ENCODE peak calls at places on chromosomes 3 and 15, in five cellular contexts. One of them, this sample, is unnamed. For H3K36me3, the result is how much of the 10 kb centered on the place peaks cover.

GRCh38 chr3:63918321-63918720 is 6.1 kb upstream of the SCAANT1 start:
- DNase-seq in testis: no peak
- DNase-seq in spleen: no peak
- DNase-seq in heart right ventricle: no peak
- DNase-seq in IMR-90: peak
- DNase-seq in this sample: no peak

GRCh38 chr15:71476823-71477222 is 333.5 kb upstream of the NR2E3 start:
- DNase-seq in testis: no peak
- DNase-seq in spleen: no peak
- DNase-seq in heart right ventricle: no peak
- DNase-seq in IMR-90: no peak
- DNase-seq in this sample: no peak

GRCh38 chr3:23387286-23387918 is 184.3 kb downstream of the UBE2E2 start:
- DNase-seq in testis: no peak
- DNase-seq in spleen: no peak
- DNase-seq in heart right ventricle: no peak
- DNase-seq in IMR-90: no peak
- DNase-seq in this sample: no peak

GRCh38 chr3:153144779-153145178 is 17.2 kb upstream of the RAP2B start:
- DNase-seq in testis: no peak
- DNase-seq in spleen: no peak
- DNase-seq in heart right ventricle: no peak
- DNase-seq in IMR-90: peak
- DNase-seq in this sample: no peak

GRCh38 chr15:79834496-79834895 is 62.3 kb downstream of the MTHFS start:
- DNase-seq in testis: no peak
- DNase-seq in spleen: no peak
- DNase-seq in heart right ventricle: no peak
- DNase-seq in IMR-90: no peak
- DNase-seq in this sample: no peak

GRCh38 chr3:16174389-16174788 is at the start of gene GALNT15:
- DNase-seq in testis: peak
- DNase-seq in spleen: peak
- DNase-seq in heart right ventricle: peak
- DNase-seq in IMR-90: peak
- DNase-seq in this sample: peak

GRCh38 chr3:135310317-135310716 is 515.3 kb downstream of the EPHB1 start:
- DNase-seq in testis: no peak
- DNase-seq in spleen: no peak
- DNase-seq in heart right ventricle: no peak
- DNase-seq in IMR-90: no peak
- DNase-seq in this sample: no peak

GRCh38 chr3:60095511-60095910 is 1045.7 kb upstream of the CFAP20DC start:
- DNase-seq in testis: no peak
- DNase-seq in spleen: no peak
- DNase-seq in heart right ventricle: no peak
- DNase-seq in IMR-90: no peak
- DNase-seq in this sample: no peak

GRCh38 chr15:101545548-101546505 is 56.3 kb upstream of the PCSK6 start:
- DNase-seq in testis: no peak
- DNase-seq in spleen: no peak
- DNase-seq in heart right ventricle: no peak
- DNase-seq in IMR-90: no peak
- DNase-seq in this sample: no peak

GRCh38 chr15:33242165-33242564 is 47.7 kb upstream of the FMN1 start:
- DNase-seq in testis: no peak
- DNase-seq in spleen: no peak
- DNase-seq in heart right ventricle: no peak
- DNase-seq in IMR-90: peak
- DNase-seq in this sample: no peak

GRCh38 chr3:11509175-11510000 is 134.3 kb downstream of the VGLL4 start:
- DNase-seq in testis: peak
- DNase-seq in spleen: no peak
- DNase-seq in heart right ventricle: peak
- DNase-seq in IMR-90: peak
- DNase-seq in this sample: peak

GRCh38 chr15:60392986-60393811 is 4.6 kb downstream of the ANXA2 start:
- DNase-seq in testis: peak
- DNase-seq in spleen: no peak
- DNase-seq in heart right ventricle: peak
- DNase-seq in IMR-90: peak
- DNase-seq in this sample: peak

GRCh38 chr15:67850995-67851535 is 11.2 kb upstream of the RNU6-1 start:
- DNase-seq in testis: no peak
- DNase-seq in spleen: no peak
- DNase-seq in heart right ventricle: no peak
- DNase-seq in IMR-90: peak
- DNase-seq in this sample: no peak

GRCh38 chr15:46126581-46126980 is 491.8 kb downstream of the SQOR start:
- DNase-seq in testis: no peak
- DNase-seq in spleen: no peak
- DNase-seq in heart right ventricle: no peak
- DNase-seq in IMR-90: peak
- DNase-seq in this sample: no peak

GRCh38 chr3:177102526-177102925 is 94.8 kb downstream of the TBL1XR1 start:
- DNase-seq in testis: no peak
- DNase-seq in spleen: no peak
- DNase-seq in heart right ventricle: no peak
- DNase-seq in IMR-90: peak
- DNase-seq in this sample: no peak

DNA sequence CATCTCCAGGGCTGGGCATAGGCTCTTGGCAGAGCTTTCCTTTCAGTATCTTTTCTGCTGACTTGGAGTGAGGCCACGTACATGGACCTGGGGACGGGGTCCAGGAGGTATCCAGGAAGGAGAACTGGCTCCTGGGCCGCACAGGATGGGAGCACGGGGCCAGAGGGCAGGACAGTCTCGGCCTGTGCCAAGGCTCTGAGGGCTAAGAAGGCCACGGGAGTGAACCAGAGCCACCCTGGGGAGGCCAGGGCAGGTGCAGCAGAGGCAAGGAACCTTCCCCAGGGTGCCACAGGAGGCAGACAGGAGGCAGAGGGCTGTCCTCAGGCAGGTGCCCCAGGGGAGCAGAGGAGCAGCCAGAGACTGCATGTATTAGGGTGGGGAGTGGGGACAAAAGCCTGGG is 50.3 kb downstream of the PLXNA1 start:
- DNase-seq in testis: no peak
- DNase-seq in spleen: no peak
- DNase-seq in heart right ventricle: no peak
- DNase-seq in IMR-90: no peak
- DNase-seq in this sample: no peak
- H3K36me3 ChIP-seq in testis: under half
- H3K36me3 ChIP-seq in spleen: half or more
- H3K36me3 ChIP-seq in heart right ventricle: under half
- H3K36me3 ChIP-seq in IMR-90: half or more
- H3K36me3 ChIP-seq in this sample: under half

DNA sequence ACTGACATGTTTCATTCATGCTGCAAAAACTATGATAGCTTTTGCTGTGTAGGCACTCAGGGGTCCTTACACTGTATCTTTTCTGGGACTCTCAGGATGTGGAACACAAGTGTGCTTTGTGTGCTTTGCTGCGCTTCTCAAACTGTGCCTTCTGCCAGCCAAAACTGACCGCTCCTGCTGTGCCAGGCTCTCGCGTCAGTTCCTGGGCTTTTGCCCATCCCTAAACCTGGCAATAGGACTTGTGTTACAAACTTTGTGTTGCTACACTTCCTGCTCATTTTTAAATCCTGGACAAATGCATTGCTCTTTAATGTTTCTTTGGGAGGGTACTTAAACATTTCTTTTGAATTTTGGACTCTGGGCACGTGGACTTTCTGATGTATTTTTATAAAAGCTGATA is 60.3 kb downstream of the DIPK2A start:
- DNase-seq in testis: peak
- DNase-seq in spleen: no peak
- DNase-seq in heart right ventricle: peak
- DNase-seq in IMR-90: no peak
- DNase-seq in this sample: peak
- H3K4me3 ChIP-seq in testis: no peak
- H3K4me3 ChIP-seq in spleen: no peak
- H3K4me3 ChIP-seq in heart right ventricle: no peak
- H3K4me3 ChIP-seq in IMR-90: no peak
- H3K4me3 ChIP-seq in this sample: no peak

GRCh38 chr3:49842843-49843242 is 13.5 kb downstream of the TRAIP start:
- DNase-seq in testis: no peak
- DNase-seq in spleen: no peak
- DNase-seq in heart right ventricle: no peak
- DNase-seq in IMR-90: no peak
- DNase-seq in this sample: no peak
- H3K36me3 ChIP-seq in testis: under half
- H3K36me3 ChIP-seq in spleen: under half
- H3K36me3 ChIP-seq in heart right ventricle: under half
- H3K36me3 ChIP-seq in IMR-90: under half
- H3K36me3 ChIP-seq in this sample: under half

DNA sequence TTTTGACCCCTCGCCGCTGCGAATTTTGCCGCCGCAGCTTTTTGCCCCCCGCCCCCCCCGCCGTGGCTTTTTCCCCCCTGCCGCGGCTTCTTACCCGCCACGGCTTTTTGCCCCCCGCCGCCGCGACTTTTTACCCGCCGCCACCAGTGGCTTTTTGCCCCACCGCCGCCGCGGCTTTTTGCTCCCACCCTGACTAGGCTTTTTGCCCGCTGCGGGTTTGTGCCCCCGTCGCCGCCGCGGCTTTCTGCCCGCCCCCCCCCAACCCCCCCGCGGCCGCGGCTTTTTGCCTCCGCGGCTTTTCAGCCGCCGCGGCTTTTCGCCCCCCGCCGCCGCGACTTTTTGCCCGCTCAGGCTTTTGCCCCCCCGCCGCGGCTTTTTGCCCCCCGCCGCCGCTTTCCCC is 598.1 kb downstream of the GOLGA6L6 start:
- DNase-seq in testis: peak
- DNase-seq in spleen: peak
- DNase-seq in heart right ventricle: no peak
- DNase-seq in IMR-90: no peak
- DNase-seq in this sample: no peak
- H3K4me3 ChIP-seq in testis: peak
- H3K4me3 ChIP-seq in spleen: no peak
- H3K4me3 ChIP-seq in heart right ventricle: no peak
- H3K4me3 ChIP-seq in IMR-90: no peak
- H3K4me3 ChIP-seq in this sample: no peak

GRCh38 chr3:194450341-194450740 is 36.5 kb downstream of the ATP13A3 start:
- DNase-seq in testis: no peak
- DNase-seq in spleen: no peak
- DNase-seq in heart right ventricle: no peak
- DNase-seq in IMR-90: no peak
- DNase-seq in this sample: no peak
- H3K36me3 ChIP-seq in testis: under half
- H3K36me3 ChIP-seq in spleen: half or more
- H3K36me3 ChIP-seq in heart right ventricle: half or more
- H3K36me3 ChIP-seq in IMR-90: under half
- H3K36me3 ChIP-seq in this sample: under half

DNA sequence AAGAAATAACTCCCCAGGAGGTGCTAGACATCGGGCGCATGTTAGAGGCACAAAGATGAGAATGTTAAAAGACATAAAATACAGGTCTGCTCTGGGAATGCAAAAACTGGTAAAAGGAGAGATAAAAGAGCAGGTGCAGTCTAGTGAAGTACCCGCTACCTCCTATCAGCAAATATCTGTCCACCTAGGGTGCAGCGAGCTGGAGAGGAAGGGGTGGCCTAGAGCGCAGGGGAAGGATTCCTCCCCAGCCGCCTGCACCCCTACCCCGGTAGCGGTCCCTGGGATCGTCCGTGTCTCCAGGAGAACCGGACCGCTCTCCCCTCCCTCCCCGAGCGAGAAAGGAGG is 230 bp upstream of the ZNF662 start:
- DNase-seq in testis: no peak
- DNase-seq in spleen: no peak
- DNase-seq in heart right ventricle: no peak
- DNase-seq in IMR-90: no peak
- DNase-seq in this sample: no peak
- H3K4me3 ChIP-seq in testis: peak
- H3K4me3 ChIP-seq in spleen: peak
- H3K4me3 ChIP-seq in heart right ventricle: peak
- H3K4me3 ChIP-seq in IMR-90: peak
- H3K4me3 ChIP-seq in this sample: peak

GRCh38 chr15:48435356-48435755 is 104.1 kb downstream of the DUT start:
- DNase-seq in testis: no peak
- DNase-seq in spleen: no peak
- DNase-seq in heart right ventricle: no peak
- DNase-seq in IMR-90: peak
- DNase-seq in this sample: no peak

GRCh38 chr15:48432688-48433087 is 101.5 kb downstream of the DUT start:
- DNase-seq in testis: no peak
- DNase-seq in spleen: no peak
- DNase-seq in heart right ventricle: no peak
- DNase-seq in IMR-90: no peak
- DNase-seq in this sample: no peak

GRCh38 chr15:48440084-48440483 is 108.9 kb downstream of the DUT start:
- DNase-seq in testis: peak
- DNase-seq in spleen: no peak
- DNase-seq in heart right ventricle: no peak
- DNase-seq in IMR-90: peak
- DNase-seq in this sample: peak

GRCh38 chr15:48433226-48433886 is 102.1 kb downstream of the DUT start:
- DNase-seq in testis: no peak
- DNase-seq in spleen: no peak
- DNase-seq in heart right ventricle: no peak
- DNase-seq in IMR-90: peak
- DNase-seq in this sample: no peak

DNA sequence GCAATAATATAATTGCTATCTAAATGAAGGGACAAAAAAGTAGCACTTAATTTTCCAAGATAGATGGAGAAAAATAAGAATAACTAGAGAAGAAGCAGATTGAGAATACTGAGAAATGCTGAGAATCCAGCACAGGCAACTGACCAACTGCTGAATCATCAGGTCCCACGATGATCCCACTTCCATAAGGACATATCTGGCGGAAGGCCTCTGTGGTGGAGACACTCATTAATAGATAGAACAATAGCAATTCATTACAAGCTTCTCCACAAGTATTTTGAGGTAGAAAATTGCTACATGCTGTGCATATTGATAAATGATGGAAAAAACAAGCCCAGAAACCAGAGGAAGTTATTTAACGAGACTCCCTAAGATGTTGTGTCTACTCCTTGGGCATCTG is 105.9 kb downstream of the DUT start:
- DNase-seq in testis: no peak
- DNase-seq in spleen: no peak
- DNase-seq in heart right ventricle: no peak
- DNase-seq in IMR-90: peak
- DNase-seq in this sample: no peak
- H3K36me3 ChIP-seq in testis: under half
- H3K36me3 ChIP-seq in spleen: under half
- H3K36me3 ChIP-seq in heart right ventricle: under half
- H3K36me3 ChIP-seq in IMR-90: half or more
- H3K36me3 ChIP-seq in this sample: under half

GRCh38 chr15:73696641-73697001 is 12.4 kb downstream of the CD276 start:
- DNase-seq in testis: no peak
- DNase-seq in spleen: no peak
- DNase-seq in heart right ventricle: no peak
- DNase-seq in IMR-90: no peak
- DNase-seq in this sample: no peak
- H3K4me3 ChIP-seq in testis: no peak
- H3K4me3 ChIP-seq in spleen: no peak
- H3K4me3 ChIP-seq in heart right ventricle: no peak
- H3K4me3 ChIP-seq in IMR-90: no peak
- H3K4me3 ChIP-seq in this sample: no peak

This sample was measured in ovary.